ENCODE peak calls at places on chromosomes 2 and 18, in nine cellular contexts. T, F, G, I, J, Q, A, P and M are unnamed samples.

GRCh38 chr2:127107622-127107999 is 657 bp upstream of the BIN1 start:
- DNase-seq in T (no peak), F (no peak), G (no peak), I (no peak), J (peak), Q (no peak), A (peak), P (peak), M (no peak)

GRCh38 chr2:6692061-6692460 is 173.6 kb downstream of the CMPK2 start:
- DNase-seq in T (peak), F (no peak), G (no peak), I (no peak), J (no peak), Q (no peak), A (no peak), P (no peak), M (no peak)

GRCh38 chr2:57892920-57893319 is 153.7 kb upstream of the VRK2 start:
- DNase-seq in T (no peak), F (no peak), G (no peak), I (no peak), J (no peak), Q (no peak), A (no peak), P (no peak), M (no peak)

GRCh38 chr2:146415291-146415690 is 1429.5 kb upstream of the ACVR2A start:
- DNase-seq in T (no peak), F (no peak), G (no peak), I (no peak), J (peak), Q (no peak), A (no peak), P (no peak), M (no peak)

GRCh38 chr2:26612522-26613240 is 28.5 kb downstream of the CIB4 start:
- DNase-seq in T (peak), F (no peak), G (no peak), I (no peak), J (no peak), Q (no peak), A (no peak), P (no peak), M (no peak)

GRCh38 chr2:233141888-233142287 is 81.7 kb downstream of the INPP5D start:
- DNase-seq in T (no peak), F (no peak), G (no peak), I (no peak), J (no peak), Q (no peak), A (no peak), P (no peak), M (no peak)

GRCh38 chr2:144630459-144631215 is 110.7 kb upstream of the ZEB2 start:
- DNase-seq in T (no peak), F (no peak), G (no peak), I (no peak), J (no peak), Q (peak), A (peak), P (no peak), M (no peak)

GRCh38 chr2:56630286-56630685 is 446.5 kb downstream of the CCDC85A start:
- DNase-seq in T (no peak), F (no peak), G (no peak), I (no peak), J (no peak), Q (no peak), A (no peak), P (no peak), M (no peak)

GRCh38 chr2:113861740-113862139 is 28.1 kb upstream of the ACTR3 start:
- DNase-seq in T (no peak), F (no peak), G (peak), I (no peak), J (no peak), Q (no peak), A (no peak), P (no peak), M (no peak)

GRCh38 chr2:160039166-160039903 is 23.1 kb downstream of the PLA2R1 start:
- DNase-seq in T (no peak), F (no peak), G (no peak), I (no peak), J (no peak), Q (peak), A (no peak), P (no peak), M (no peak)

GRCh38 chr18:22378672-22379282 is 38.9 kb downstream of the CTAGE1 start:
- DNase-seq in T (peak), F (peak), G (peak), I (peak), J (peak), Q (peak), A (no peak), P (peak), M (peak)

GRCh38 chr2:12918841-12919445 is 202.2 kb downstream of the TRIB2 start:
- DNase-seq in T (no peak), F (no peak), G (no peak), I (no peak), J (no peak), Q (peak), A (no peak), P (no peak), M (peak)

GRCh38 chr2:72126186-72127100 is 21.2 kb downstream of the CYP26B1 start:
- DNase-seq in T (no peak), F (no peak), G (peak), I (no peak), J (no peak), Q (no peak), A (no peak), P (no peak), M (no peak)

GRCh38 chr2:70902067-70902442 is 33.6 kb upstream of the ATP6V1B1 start:
- DNase-seq in T (peak), F (no peak), G (no peak), I (no peak), J (no peak), Q (no peak), A (no peak), P (no peak), M (no peak)

GRCh38 chr18:72572896-72573295 is 28.8 kb upstream of the CBLN2 start:
- DNase-seq in T (no peak), F (no peak), G (no peak), I (no peak), J (no peak), Q (no peak), A (no peak), P (no peak), M (no peak)

GRCh38 chr2:241550616-241551580 is 7.6 kb upstream of the BOK start:
- DNase-seq in T (no peak), F (no peak), G (no peak), I (no peak), J (no peak), Q (no peak), A (no peak), P (no peak), M (no peak)

GRCh38 chr2:189702071-189702470 is 27.6 kb downstream of the ANKAR start:
- DNase-seq in T (no peak), F (no peak), G (peak), I (no peak), J (peak), Q (peak), A (no peak), P (no peak), M (peak)

GRCh38 chr2:43131890-43132522 is 94.4 kb downstream of the ZFP36L2 start:
- DNase-seq in T (peak), F (no peak), G (no peak), I (no peak), J (no peak), Q (peak), A (no peak), P (no peak), M (no peak)

GRCh38 chr2:159091981-159092380 is 123.5 kb downstream of the TANC1 start:
- DNase-seq in T (no peak), F (no peak), G (peak), I (no peak), J (no peak), Q (peak), A (peak), P (no peak), M (peak)

GRCh38 chr2:26631815-26632214 is 9.4 kb downstream of the CIB4 start:
- DNase-seq in T (no peak), F (no peak), G (no peak), I (no peak), J (no peak), Q (no peak), A (no peak), P (no peak), M (no peak)

DNA sequence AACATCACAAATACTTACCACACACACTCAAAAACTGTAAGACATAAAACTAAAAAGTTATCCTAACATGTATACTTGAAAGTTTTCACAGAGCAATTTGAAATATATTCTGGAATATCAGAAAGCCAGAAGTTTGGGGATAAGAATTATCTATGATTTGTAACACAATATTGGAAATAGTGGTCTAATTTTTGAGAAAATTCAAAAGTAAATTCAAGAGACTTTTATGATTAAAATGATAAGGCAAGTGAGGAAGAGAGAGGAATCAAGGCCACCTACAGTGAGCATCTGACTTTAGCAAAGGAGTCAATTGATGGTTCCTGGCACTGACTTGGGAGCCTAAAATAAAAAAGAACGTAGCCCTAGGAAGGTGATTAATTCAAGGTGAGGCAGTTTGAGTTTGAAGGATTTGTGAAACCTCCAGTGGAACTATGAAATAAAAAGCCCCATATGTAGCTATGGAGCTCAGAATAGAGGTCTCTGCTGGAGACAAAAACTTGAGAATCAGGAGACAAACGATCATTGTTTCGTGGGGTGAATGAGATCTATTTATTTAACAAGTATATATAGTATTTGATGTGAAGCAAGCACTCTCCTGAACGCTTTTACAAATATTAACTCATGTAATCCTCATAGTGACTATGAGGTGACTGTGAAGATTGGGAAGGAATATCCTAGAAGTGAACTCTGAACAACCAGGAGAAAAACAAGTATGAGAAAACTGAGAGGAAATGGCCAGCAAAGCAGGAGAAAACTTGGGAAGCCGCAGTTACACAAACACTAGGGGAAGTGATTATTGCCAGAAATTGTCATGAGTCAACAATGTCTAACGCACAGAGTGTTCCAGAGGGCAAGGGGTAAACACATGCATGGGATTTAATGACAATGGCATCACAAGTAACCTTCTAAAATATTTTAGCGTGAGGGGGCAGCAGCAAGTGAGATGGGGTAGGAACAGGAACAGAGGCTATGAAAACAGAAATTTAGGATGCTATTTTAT is 12.8 kb downstream of the TFPI start:
- DNase-seq in T (no peak), F (peak), G (no peak), I (no peak), J (no peak), Q (peak), A (no peak), P (peak), M (peak)
- H3K27ac ChIP-seq in T (no peak), F (peak), G (no peak), I (no peak), J (no peak), Q (peak), A (no peak), P (peak), M (peak)

DNA sequence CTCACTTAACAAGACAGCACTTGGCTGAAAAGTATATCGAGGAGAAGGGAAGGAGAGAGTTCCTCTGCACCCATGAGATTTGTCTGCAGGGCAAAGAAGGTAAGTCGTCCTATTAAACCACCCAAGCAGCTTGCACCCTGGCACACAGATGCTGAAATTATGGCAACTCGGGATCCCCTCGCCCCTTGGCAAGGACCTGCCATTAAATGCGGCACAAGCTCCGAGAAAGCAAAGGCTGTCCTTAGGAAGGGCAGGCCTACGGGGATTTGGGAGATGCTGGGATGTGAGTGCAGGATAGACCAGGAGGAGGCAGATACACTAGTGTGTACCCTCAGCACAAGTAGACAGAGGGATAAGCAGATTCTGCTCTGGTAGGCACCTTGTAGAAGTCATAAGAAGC is 191.5 kb downstream of the ALK start:
- DNase-seq in T (no peak), F (no peak), G (no peak), I (no peak), J (no peak), Q (no peak), A (no peak), P (no peak), M (no peak)
- H2AFZ ChIP-seq in T (no peak), F (no peak), G (no peak), I (no peak), J (no peak), Q (no peak), A (no peak), P (no peak), M (no peak)

GRCh38 chr2:218708086-218708485 is 2.5 kb upstream of the TTLL4 start:
- DNase-seq in T (no peak), F (no peak), G (no peak), I (no peak), J (no peak), Q (no peak), A (peak), P (no peak), M (no peak)
- TF ChIP-seq EZH2phosphoT487 in T (no peak), F (no peak), G (no peak), I (no peak), J (no peak), Q (no peak), A (no peak), P (no peak), M (no peak)

GRCh38 chr18:48026216-48026615 is 95.8 kb upstream of the SMAD2 start:
- DNase-seq in T (no peak), F (no peak), G (no peak), I (no peak), J (no peak), Q (no peak), A (no peak), P (no peak), M (no peak)

GRCh38 chr18:48028716-48029115 is 98.3 kb upstream of the SMAD2 start:
- DNase-seq in T (no peak), F (no peak), G (no peak), I (no peak), J (no peak), Q (peak), A (no peak), P (no peak), M (no peak)

GRCh38 chr18:48028081-48028480 is 97.6 kb upstream of the SMAD2 start:
- DNase-seq in T (no peak), F (no peak), G (no peak), I (no peak), J (peak), Q (no peak), A (no peak), P (no peak), M (no peak)

GRCh38 chr18:48029296-48029986 is 99.0 kb upstream of the SMAD2 start:
- DNase-seq in T (no peak), F (no peak), G (no peak), I (no peak), J (no peak), Q (no peak), A (no peak), P (no peak), M (no peak)

DNA sequence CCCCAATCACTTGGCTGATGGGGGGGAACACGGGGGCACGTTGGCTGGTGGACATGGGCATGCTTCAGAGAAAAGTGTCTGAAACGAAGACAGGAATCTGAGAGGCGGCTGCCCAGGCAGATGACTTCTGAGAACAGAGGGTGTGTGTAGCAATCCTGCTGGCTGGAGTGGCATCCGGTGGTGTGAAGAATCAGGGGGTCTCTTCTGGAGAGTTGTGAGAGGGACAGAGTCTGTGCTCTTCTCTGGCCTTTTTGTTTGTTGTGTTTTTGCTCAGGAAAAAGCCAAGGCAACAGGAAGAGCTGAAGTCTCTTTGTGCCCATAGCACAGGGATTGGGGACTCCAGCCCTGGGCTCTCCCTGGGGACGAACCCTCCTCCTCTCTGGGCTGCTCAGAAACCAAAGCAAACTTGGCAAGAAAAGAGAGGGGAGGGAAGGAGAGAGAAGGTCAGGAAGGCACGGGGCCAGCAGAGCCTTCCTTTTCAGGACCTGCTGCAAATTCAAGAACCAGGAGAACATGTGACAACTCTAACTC is 97.0 kb upstream of the SMAD2 start:
- DNase-seq in T (no peak), F (no peak), G (no peak), I (no peak), J (no peak), Q (no peak), A (no peak), P (no peak), M (peak)
- H3K27ac ChIP-seq in T (peak), F (no peak), G (no peak), I (no peak), J (no peak), Q (no peak), A (no peak), P (no peak), M (no peak)

GRCh38 chr18:71036783-71037182 is 747.9 kb downstream of the SOCS6 start:
- DNase-seq in T (no peak), F (no peak), G (no peak), I (no peak), J (no peak), Q (peak), A (no peak), P (no peak), M (peak)

GRCh38 chr18:71038196-71038595 is 749.4 kb downstream of the SOCS6 start:
- DNase-seq in T (no peak), F (no peak), G (no peak), I (no peak), J (no peak), Q (no peak), A (no peak), P (no peak), M (no peak)

GRCh38 chr18:71045331-71046065 is 756.7 kb downstream of the SOCS6 start:
- DNase-seq in T (no peak), F (no peak), G (no peak), I (no peak), J (no peak), Q (no peak), A (no peak), P (no peak), M (no peak)

DNA sequence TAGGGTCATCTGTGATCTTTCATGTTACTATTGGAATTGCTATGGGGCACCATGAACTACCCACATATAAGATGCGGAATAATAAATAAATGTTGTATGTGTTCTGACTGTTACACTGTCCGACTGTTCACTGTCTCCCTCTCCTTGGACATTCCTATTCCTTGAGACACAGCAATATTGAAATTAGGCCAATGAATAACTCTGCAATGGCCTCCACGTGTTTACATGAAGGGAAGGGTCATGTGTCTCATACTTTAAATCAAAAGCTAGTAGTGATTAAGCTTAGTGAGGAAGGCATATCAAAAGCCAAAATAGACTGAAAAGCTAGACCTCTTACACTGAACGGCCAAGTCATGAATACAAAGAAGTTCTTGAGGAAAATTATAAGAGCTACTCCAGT is 751.3 kb downstream of the SOCS6 start:
- DNase-seq in T (no peak), F (no peak), G (no peak), I (no peak), J (no peak), Q (no peak), A (no peak), P (no peak), M (peak)
- H2AFZ ChIP-seq in T (no peak), F (no peak), G (no peak), I (no peak), J (no peak), Q (no peak), A (no peak), P (no peak), M (peak)